ENCODE peak calls at places on chromosomes 3 and 15, in six cellular contexts. C is mesendoderm; W is activated T-cell treated with anti-CD3 and anti-CD28 coated beads, Interleukin-2, amount 50 U/mL, for 1 hour; S is HuH-7; A is NCI-H1417; G is stomach. L is an unnamed sample.

GRCh38 chr3:75294124-75294523 is 370.0 kb upstream of the FRG2C start:
- DNase-seq in C (peak; percentile 42), W (no peak), S (peak; percentile 3), A (peak; percentile 35), G (peak; percentile 30), L (peak; percentile 77)

GRCh38 chr15:70025413-70026296 is 72.1 kb downstream of the TLE3 start:
- DNase-seq in C (no peak), W (no peak), S (no peak), A (no peak), G (no peak), L (peak; percentile 37)

GRCh38 chr15:84982301-84982920 is 755 bp downstream of the PDE8A start:
- DNase-seq in C (peak; percentile 52), W (peak; percentile 65), S (peak; percentile 51), A (peak; percentile 61), G (peak; percentile 48), L (peak; percentile 63)

GRCh38 chr15:73190189-73190601 is 137.9 kb downstream of the NEO1 start:
- DNase-seq in C (no peak), W (no peak), S (no peak), A (no peak), G (no peak), L (no peak)

GRCh38 chr15:87672309-87672897 is 584.1 kb downstream of the NTRK3 start:
- DNase-seq in C (peak; percentile 51), W (no peak), S (peak; percentile 7), A (peak; percentile 66), G (no peak), L (peak; percentile 37)

GRCh38 chr3:188497021-188497420 is 343.1 kb downstream of the LPP start:
- DNase-seq in C (peak; percentile 13), W (no peak), S (no peak), A (no peak), G (no peak), L (no peak)

GRCh38 chr15:79994651-79995050 is 23.7 kb upstream of the BCL2A1 start:
- DNase-seq in C (peak; percentile 42), W (no peak), S (no peak), A (no peak), G (no peak), L (no peak)

GRCh38 chr3:115245437-115245836 is 98.3 kb upstream of the ZBTB20 start:
- DNase-seq in C (no peak), W (no peak), S (no peak), A (no peak), G (no peak), L (no peak)

GRCh38 chr3:3817870-3818269 is 18.6 kb downstream of the LRRN1 start:
- DNase-seq in C (no peak), W (no peak), S (no peak), A (no peak), G (no peak), L (no peak)

GRCh38 chr3:16496008-16496407 is 17.5 kb downstream of the RFTN1 start:
- DNase-seq in C (no peak), W (no peak), S (no peak), A (no peak), G (no peak), L (no peak)

GRCh38 chr3:51975857-51976549 is 1.1 kb downstream of the ABHD14A start:
- DNase-seq in C (peak; percentile 54), W (peak; percentile 36), S (no peak), A (peak; percentile 78), G (peak; percentile 62), L (peak; percentile 81)

GRCh38 chr3:127585813-127586165 is 4.7 kb downstream of the TPRA1 start:
- DNase-seq in C (no peak), W (no peak), S (no peak), A (no peak), G (no peak), L (no peak)

GRCh38 chr3:36944012-36944640 is 728 bp downstream of the TRANK1 start:
- DNase-seq in C (peak; percentile 81), W (peak; percentile 42), S (peak; percentile 72), A (peak; percentile 84), G (peak; percentile 57), L (peak; percentile 12)

GRCh38 chr3:28101672-28102071 is 139.7 kb upstream of the CMC1 start:
- DNase-seq in C (no peak), W (no peak), S (no peak), A (no peak), G (no peak), L (no peak)

GRCh38 chr3:159265705-159266104 is 463.9 kb downstream of the MFSD1 start:
- DNase-seq in C (peak; percentile 56), W (no peak), S (no peak), A (peak; percentile 30), G (no peak), L (no peak)

GRCh38 chr15:56524915-56525314 is 60.0 kb upstream of the MNS1 start:
- DNase-seq in C (no peak), W (no peak), S (no peak), A (no peak), G (no peak), L (no peak)

GRCh38 chr15:34648335-34648631 is 64.8 kb upstream of the GOLGA8B start:
- DNase-seq in C (no peak), W (no peak), S (no peak), A (no peak), G (no peak), L (no peak)

GRCh38 chr3:57434041-57434440 is 110.1 kb downstream of the DNAH12 start:
- DNase-seq in C (peak; percentile 60), W (no peak), S (peak; percentile 9), A (peak; percentile 59), G (no peak), L (peak; percentile 64)

GRCh38 chr3:50205719-50206276 is 727 bp downstream of the SLC38A3 start:
- DNase-seq in C (peak; percentile 80), W (peak; percentile 54), S (peak; percentile 58), A (peak; percentile 57), G (peak; percentile 57), L (peak; percentile 76)

GRCh38 chr3:108489776-108490175 is 20.6 kb downstream of the MYH15 start:
- DNase-seq in C (peak; percentile 66), W (no peak), S (peak; percentile 44), A (peak; percentile 88), G (no peak), L (peak; percentile 82)

GRCh38 chr3:79297242-79297641 is 470.6 kb downstream of the ROBO1 start:
- DNase-seq in C (no peak), W (no peak), S (peak; percentile 1), A (peak; percentile 92), G (no peak), L (no peak)

GRCh38 chr3:81300324-81300927 is 461.0 kb downstream of the GBE1 start:
- DNase-seq in C (no peak), W (no peak), S (peak; percentile 13), A (peak; percentile 71), G (no peak), L (no peak)

GRCh38 chr15:77064539-77065308 is 6.2 kb downstream of the TSPAN3 start:
- DNase-seq in C (no peak), W (no peak), S (no peak), A (no peak), G (no peak), L (no peak)

GRCh38 chr3:66693461-66693912 is 192.7 kb upstream of the LRIG1 start:
- DNase-seq in C (no peak), W (no peak), S (no peak), A (no peak), G (peak; percentile 32), L (no peak)

GRCh38 chr3:129911261-129911861 is 17.9 kb upstream of the TMCC1 start:
- DNase-seq in C (no peak), W (no peak), S (no peak), A (no peak), G (no peak), L (no peak)

GRCh38 chr3:110773413-110773954 is 298.1 kb upstream of the NECTIN3 start:
- DNase-seq in C (no peak), W (no peak), S (peak; percentile 11), A (no peak), G (no peak), L (peak; percentile 25)

GRCh38 chr15:68674975-68675374 is 96.2 kb downstream of the CORO2B start:
- DNase-seq in C (no peak), W (no peak), S (no peak), A (no peak), G (no peak), L (no peak)

GRCh38 chr3:71785594-71786472 is 885 bp upstream of the PROK2 start:
- DNase-seq in C (peak; percentile 45), W (no peak), S (no peak), A (no peak), G (no peak), L (no peak)

GRCh38 chr15:63668601-63669000 is 71.4 kb downstream of the FBXL22 start:
- DNase-seq in C (no peak), W (no peak), S (no peak), A (no peak), G (no peak), L (no peak)

GRCh38 chr3:175434591-175434990 is 575.5 kb downstream of the NAALADL2 start:
- DNase-seq in C (no peak), W (no peak), S (no peak), A (peak; percentile 77), G (no peak), L (no peak)

GRCh38 chr15:64699767-64700388 is 75.5 kb downstream of the RBPMS2 start:
- DNase-seq in C (peak; percentile 94), W (no peak), S (peak; percentile 23), A (no peak), G (peak; percentile 30), L (peak; percentile 59)

GRCh38 chr3:130077636-130078035 is 4.0 kb upstream of the ALG1L2 start:
- DNase-seq in C (no peak), W (no peak), S (no peak), A (no peak), G (no peak), L (no peak)

GRCh38 chr3:187684880-187685279 is 14.7 kb upstream of the SST start:
- DNase-seq in C (no peak), W (no peak), S (no peak), A (no peak), G (no peak), L (no peak)

GRCh38 chr3:191170097-191170496 is 28.9 kb upstream of the OSTN start:
- DNase-seq in C (no peak), W (no peak), S (no peak), A (peak; percentile 13), G (no peak), L (no peak)

GRCh38 chr3:116378077-116378476 is 67.2 kb downstream of the LSAMP start:
- DNase-seq in C (no peak), W (no peak), S (no peak), A (no peak), G (no peak), L (no peak)

GRCh38 chr15:74200394-74200793 is 2.2 kb downstream of the STRA6 start:
- DNase-seq in C (no peak), W (no peak), S (no peak), A (no peak), G (no peak), L (no peak)